ENCODE peak calls at places on chromosomes 11 and 22, in four cellular contexts. I, O, Z and U are unnamed samples.

GRCh38 chr22:41237707-41238569 is 2.8 kb downstream of the CHADL start:
- DNase-seq in I (peak; percentile 91), O (peak; percentile 22), Z (no peak), U (peak; percentile 48)

GRCh38 chr11:9017773-9018172 is 14.0 kb upstream of the NRIP3 start:
- DNase-seq in I (peak; percentile 28), O (no peak), Z (peak; percentile 7), U (peak; percentile 24)

GRCh38 chr11:250740-251299 is 14.0 kb downstream of the PSMD13 start:
- DNase-seq in I (peak; percentile 60), O (no peak), Z (peak; percentile 8), U (no peak)

GRCh38 chr22:36569999-36570398 is 41.0 kb upstream of the EIF3D start:
- DNase-seq in I (no peak), O (no peak), Z (no peak), U (no peak)

GRCh38 chr22:45503816-45504702 is 1.4 kb downstream of the FBLN1 start:
- DNase-seq in I (peak; percentile 14), O (no peak), Z (peak; percentile 35), U (no peak)

GRCh38 chr11:73186294-73186850 is 31.7 kb upstream of the P2RY2 start:
- DNase-seq in I (no peak), O (no peak), Z (no peak), U (peak; percentile 55)

GRCh38 chr11:101126551-101127347 is 2.9 kb downstream of the PGR start:
- DNase-seq in I (no peak), O (no peak), Z (no peak), U (no peak)

GRCh38 chr11:22787565-22788162 is 41.9 kb downstream of the SVIP start:
- DNase-seq in I (peak; percentile 28), O (no peak), Z (no peak), U (no peak)

GRCh38 chr11:34632105-34632780 is 11.3 kb downstream of the EHF start:
- DNase-seq in I (no peak), O (peak; percentile 26), Z (no peak), U (no peak)

GRCh38 chr22:19877626-19878339 is 23.1 kb upstream of the GNB1L start:
- DNase-seq in I (no peak), O (no peak), Z (peak; percentile 58), U (no peak)